ENCODE peak calls at places on chromosome 9, in five cellular contexts. One of them, this sample, is unnamed. For H3K9me3, the result is how much of the 10 kb centered on the place peaks cover.

GRCh38 chr9:14197459-14197858 is 116.5 kb downstream of the NFIB start:
- DNase-seq in Peyer's patch: no peak
- DNase-seq in neuronal stem cell: no peak
- DNase-seq in effector memory CD4-positive, alpha-beta T cell: no peak
- DNase-seq in DND-41: no peak
- DNase-seq in this sample: no peak

GRCh38 chr9:35482071-35482470 is 7.8 kb upstream of the RUSC2 start:
- DNase-seq in Peyer's patch: no peak
- DNase-seq in neuronal stem cell: no peak
- DNase-seq in effector memory CD4-positive, alpha-beta T cell: no peak
- DNase-seq in DND-41: no peak
- DNase-seq in this sample: no peak

GRCh38 chr9:18228101-18228500 is 245.9 kb upstream of the ADAMTSL1 start:
- DNase-seq in Peyer's patch: no peak
- DNase-seq in neuronal stem cell: no peak
- DNase-seq in effector memory CD4-positive, alpha-beta T cell: no peak
- DNase-seq in DND-41: no peak
- DNase-seq in this sample: no peak

GRCh38 chr9:121609845-121610637 is 41.4 kb upstream of the DAB2IP start:
- DNase-seq in Peyer's patch: no peak
- DNase-seq in neuronal stem cell: no peak
- DNase-seq in effector memory CD4-positive, alpha-beta T cell: no peak
- DNase-seq in DND-41: no peak
- DNase-seq in this sample: no peak

GRCh38 chr9:110186254-110186653 is 21.7 kb downstream of the C9orf152 start:
- DNase-seq in Peyer's patch: no peak
- DNase-seq in neuronal stem cell: no peak
- DNase-seq in effector memory CD4-positive, alpha-beta T cell: no peak
- DNase-seq in DND-41: no peak
- DNase-seq in this sample: no peak

GRCh38 chr9:17117372-17117771 is 17.5 kb upstream of the CNTLN start:
- DNase-seq in Peyer's patch: no peak
- DNase-seq in neuronal stem cell: no peak
- DNase-seq in effector memory CD4-positive, alpha-beta T cell: no peak
- DNase-seq in DND-41: no peak
- DNase-seq in this sample: no peak

GRCh38 chr9:132908635-132909034 is 29.9 kb downstream of the SPACA9 start:
- DNase-seq in Peyer's patch: no peak
- DNase-seq in neuronal stem cell: no peak
- DNase-seq in effector memory CD4-positive, alpha-beta T cell: peak
- DNase-seq in DND-41: no peak
- DNase-seq in this sample: no peak

GRCh38 chr9:77598510-77598909 is 49.6 kb downstream of the GNA14 start:
- DNase-seq in Peyer's patch: no peak
- DNase-seq in neuronal stem cell: no peak
- DNase-seq in effector memory CD4-positive, alpha-beta T cell: no peak
- DNase-seq in DND-41: no peak
- DNase-seq in this sample: no peak

GRCh38 chr9:137452761-137453642 is 6.1 kb downstream of the NSMF start:
- DNase-seq in Peyer's patch: peak
- DNase-seq in neuronal stem cell: no peak
- DNase-seq in effector memory CD4-positive, alpha-beta T cell: no peak
- DNase-seq in DND-41: no peak
- DNase-seq in this sample: peak

GRCh38 chr9:70031141-70031545 is 12.5 kb upstream of the MAMDC2 start:
- DNase-seq in Peyer's patch: no peak
- DNase-seq in neuronal stem cell: no peak
- DNase-seq in effector memory CD4-positive, alpha-beta T cell: no peak
- DNase-seq in DND-41: no peak
- DNase-seq in this sample: no peak

GRCh38 chr9:121261107-121261460 is 6.9 kb upstream of the GSN start:
- DNase-seq in Peyer's patch: no peak
- DNase-seq in neuronal stem cell: no peak
- DNase-seq in effector memory CD4-positive, alpha-beta T cell: no peak
- DNase-seq in DND-41: no peak
- DNase-seq in this sample: no peak

DNA sequence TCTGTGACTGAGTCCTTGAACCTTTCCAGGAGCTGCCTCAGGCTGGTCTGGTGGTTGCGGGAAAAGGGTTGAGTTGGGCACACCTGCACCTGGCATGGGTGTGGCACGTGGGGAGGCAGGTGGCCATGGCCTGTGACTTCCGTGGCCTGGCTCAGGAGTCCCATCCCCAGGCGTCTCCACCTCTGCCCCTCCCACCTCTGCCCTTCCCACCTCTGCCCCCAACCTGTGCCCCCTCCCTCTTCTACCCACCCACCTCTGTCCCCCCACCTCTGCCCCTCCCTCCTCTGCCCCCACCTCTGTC is 1.9 kb upstream of the QRFP start:
- DNase-seq in Peyer's patch: no peak
- DNase-seq in neuronal stem cell: no peak
- DNase-seq in effector memory CD4-positive, alpha-beta T cell: no peak
- DNase-seq in DND-41: no peak
- DNase-seq in this sample: no peak
- H3K9me3 ChIP-seq in Peyer's patch: under half
- H3K9me3 ChIP-seq in neuronal stem cell: under half
- H3K9me3 ChIP-seq in effector memory CD4-positive, alpha-beta T cell: under half
- H3K9me3 ChIP-seq in DND-41: under half
- H3K9me3 ChIP-seq in this sample: under half

GRCh38 chr9:119959846-119960545 is 590.8 kb upstream of the BRINP1 start:
- DNase-seq in Peyer's patch: no peak
- DNase-seq in neuronal stem cell: no peak
- DNase-seq in effector memory CD4-positive, alpha-beta T cell: no peak
- DNase-seq in DND-41: no peak
- DNase-seq in this sample: no peak
- H3K9me3 ChIP-seq in Peyer's patch: under half
- H3K9me3 ChIP-seq in neuronal stem cell: under half
- H3K9me3 ChIP-seq in effector memory CD4-positive, alpha-beta T cell: under half
- H3K9me3 ChIP-seq in DND-41: under half
- H3K9me3 ChIP-seq in this sample: under half

DNA sequence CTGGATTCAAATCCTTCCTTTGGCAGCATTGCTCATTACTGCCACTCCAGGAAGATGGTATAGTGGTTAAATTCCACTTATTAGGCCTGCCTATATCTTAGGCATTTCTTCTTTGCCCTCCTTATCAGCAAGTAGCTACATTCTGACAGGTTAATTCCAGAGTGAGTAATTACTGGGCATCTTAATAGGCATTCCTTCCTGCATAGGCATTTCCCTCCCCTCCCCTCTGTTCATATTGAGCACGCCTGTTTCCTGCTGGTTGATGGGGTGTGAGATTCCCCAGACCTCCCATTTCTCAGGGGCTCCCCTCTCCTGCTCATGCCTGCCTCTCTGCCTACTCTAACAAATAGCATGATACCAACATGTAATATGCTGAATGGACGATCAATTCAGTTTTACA is 305.9 kb downstream of the CYLC2 start:
- DNase-seq in Peyer's patch: no peak
- DNase-seq in neuronal stem cell: no peak
- DNase-seq in effector memory CD4-positive, alpha-beta T cell: no peak
- DNase-seq in DND-41: no peak
- DNase-seq in this sample: no peak
- H3K9me3 ChIP-seq in Peyer's patch: under half
- H3K9me3 ChIP-seq in neuronal stem cell: under half
- H3K9me3 ChIP-seq in effector memory CD4-positive, alpha-beta T cell: under half
- H3K9me3 ChIP-seq in DND-41: under half
- H3K9me3 ChIP-seq in this sample: under half

GRCh38 chr9:135245482-135246247 is 158.2 kb downstream of the OLFM1 start:
- DNase-seq in Peyer's patch: no peak
- DNase-seq in neuronal stem cell: no peak
- DNase-seq in effector memory CD4-positive, alpha-beta T cell: no peak
- DNase-seq in DND-41: no peak
- DNase-seq in this sample: no peak

GRCh38 chr9:135244751-135245221 is 157.3 kb downstream of the OLFM1 start:
- DNase-seq in Peyer's patch: no peak
- DNase-seq in neuronal stem cell: no peak
- DNase-seq in effector memory CD4-positive, alpha-beta T cell: no peak
- DNase-seq in DND-41: no peak
- DNase-seq in this sample: no peak

GRCh38 chr9:135242406-135242805 is 154.9 kb downstream of the OLFM1 start:
- DNase-seq in Peyer's patch: no peak
- DNase-seq in neuronal stem cell: no peak
- DNase-seq in effector memory CD4-positive, alpha-beta T cell: no peak
- DNase-seq in DND-41: no peak
- DNase-seq in this sample: no peak

GRCh38 chr9:135243201-135244190 is 156.0 kb downstream of the OLFM1 start:
- DNase-seq in Peyer's patch: no peak
- DNase-seq in neuronal stem cell: no peak
- DNase-seq in effector memory CD4-positive, alpha-beta T cell: no peak
- DNase-seq in DND-41: no peak
- DNase-seq in this sample: no peak

DNA sequence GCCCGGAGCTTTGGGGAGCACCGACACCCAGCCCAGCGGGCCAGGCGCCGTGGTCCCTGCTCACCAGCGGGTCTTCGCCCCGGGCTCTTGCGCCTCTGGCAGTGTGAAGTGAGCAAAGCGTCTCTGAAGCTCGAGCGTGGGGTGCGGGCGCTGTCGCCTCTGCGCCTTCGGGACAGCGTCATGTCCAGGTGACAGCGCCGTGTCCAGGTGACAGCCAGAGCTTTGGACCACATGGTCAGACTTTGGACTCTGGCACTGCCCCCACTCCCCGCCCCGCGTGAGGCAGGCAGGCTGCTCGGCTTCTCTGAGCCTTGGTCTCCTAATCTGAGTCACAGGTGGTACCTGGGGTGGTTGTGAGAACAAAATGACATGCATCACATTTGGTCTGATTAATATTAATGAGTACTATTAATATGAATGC is 156.8 kb downstream of the OLFM1 start:
- DNase-seq in Peyer's patch: no peak
- DNase-seq in neuronal stem cell: no peak
- DNase-seq in effector memory CD4-positive, alpha-beta T cell: no peak
- DNase-seq in DND-41: no peak
- DNase-seq in this sample: no peak
- H3K9me3 ChIP-seq in Peyer's patch: under half
- H3K9me3 ChIP-seq in neuronal stem cell: under half
- H3K9me3 ChIP-seq in effector memory CD4-positive, alpha-beta T cell: under half
- H3K9me3 ChIP-seq in DND-41: under half
- H3K9me3 ChIP-seq in this sample: under half

This sample was measured in T-helper 17 cell.